ENCODE peak calls at places on chromosome 3, in eight cellular contexts. S, A, E, J, D, L, M and Z are unnamed samples.
A peak's percentile ranks its signal among the peaks of the same experiment; 100 is the strongest.

GRCh38 chr3:29091599-29092189 is 189.2 kb upstream of the RBMS3 start:
- DNase-seq in M (no peak), L (no peak), S (no peak), A (no peak), E (no peak), J (peak; percentile 94), D (no peak), Z (no peak)

GRCh38 chr3:73255609-73256029 is 194.2 kb downstream of the EBLN2 start:
- DNase-seq in S (no peak), L (no peak), E (no peak), M (peak; percentile 48), J (no peak), A (peak; percentile 4), D (no peak), Z (peak; percentile 35)

GRCh38 chr3:188151438-188151837 is 2.5 kb upstream of the LPP start:
- DNase-seq in S (no peak), D (no peak), E (no peak), M (no peak), J (no peak), A (no peak), L (no peak), Z (no peak)

GRCh38 chr3:51796859-51797258 is 17.8 kb upstream of the IQCF6 start:
- DNase-seq in S (no peak), E (no peak), M (no peak), L (peak; percentile 13), J (no peak), D (no peak), A (no peak), Z (peak; percentile 37)

GRCh38 chr3:196193037-196193737 is 18.0 kb downstream of the ZDHHC19 start:
- DNase-seq in A (no peak), J (no peak), L (no peak), M (no peak), S (no peak), E (no peak), D (no peak), Z (peak; percentile 56)

GRCh38 chr3:65758871-65759598 is 279.7 kb downstream of the MAGI1 start:
- DNase-seq in A (no peak), D (no peak), S (no peak), E (no peak), L (no peak), M (no peak), J (no peak), Z (no peak)

GRCh38 chr3:196124608-196125007 is 42.7 kb upstream of the TFRC start:
- DNase-seq in M (no peak), D (no peak), S (no peak), E (no peak), L (no peak), A (no peak), J (no peak), Z (no peak)

GRCh38 chr3:39267631-39268553 is 11.9 kb downstream of the CX3CR1 start:
- DNase-seq in J (no peak), A (no peak), S (no peak), M (no peak), D (no peak), L (no peak), E (no peak), Z (no peak)

GRCh38 chr3:53493997-53494791 is at the start of gene CACNA1D:
- DNase-seq in S (peak; percentile 90), L (no peak), J (no peak), M (no peak), E (peak; percentile 50), A (no peak), D (no peak), Z (no peak)
- TF ChIP-seq CTCF in S (no peak), L (no peak), J (no peak), M (no peak), E (no peak), A (no peak), D (peak; percentile 12), Z (no peak)

GRCh38 chr3:86990734-86991481 is at the start of gene VGLL3:
- DNase-seq in L (no peak), S (peak; percentile 90), A (peak; percentile 86), J (peak; percentile 44), M (no peak), E (peak; percentile 82), D (no peak), Z (no peak)
- TF ChIP-seq MAX in L (no peak), S (peak; percentile 80), A (peak; percentile 47), J (no peak), M (no peak), E (peak; percentile 77), D (no peak), Z (no peak)

GRCh38 chr3:43211681-43212080 is 74.7 kb upstream of the SNRK start:
- DNase-seq in L (no peak), J (no peak), A (no peak), M (no peak), E (no peak), S (no peak), D (no peak), Z (no peak)

GRCh38 chr3:43210049-43211027 is 76.0 kb upstream of the SNRK start:
- DNase-seq in A (no peak), D (no peak), J (no peak), M (no peak), S (no peak), L (no peak), E (no peak), Z (no peak)

GRCh38 chr3:43207628-43208085 is 78.7 kb upstream of the SNRK start:
- DNase-seq in A (no peak), M (no peak), S (no peak), J (no peak), E (no peak), L (peak; percentile 40), D (no peak), Z (no peak)

GRCh38 chr3:43203022-43203421 is 83.3 kb upstream of the SNRK start:
- DNase-seq in J (no peak), L (no peak), A (no peak), E (no peak), D (no peak), S (no peak), M (no peak), Z (no peak)

DNA sequence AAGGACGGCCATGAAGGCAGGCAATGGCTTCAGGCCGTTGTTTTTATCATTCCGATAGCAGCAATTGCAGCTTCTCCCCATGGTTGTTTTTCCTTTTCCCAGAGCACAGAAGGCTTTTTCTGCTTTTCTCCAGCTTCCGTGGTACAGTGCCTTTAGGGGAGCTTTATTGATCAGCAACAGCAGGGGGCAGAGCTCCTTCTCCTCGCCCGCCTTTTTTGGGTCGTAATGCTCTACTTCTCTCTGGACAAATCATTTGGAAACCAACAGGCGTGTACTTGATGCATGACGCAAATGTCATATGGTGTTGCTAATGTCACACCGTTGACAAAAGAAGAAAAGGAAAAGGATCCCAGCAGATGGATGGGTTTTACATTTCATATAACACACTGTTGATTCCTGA is 79.7 kb upstream of the SNRK start:
- DNase-seq in A (no peak), E (no peak), M (no peak), J (no peak), L (no peak), S (peak; percentile 17), D (no peak), Z (no peak)
- TF ChIP-seq CTCF in A (no peak), E (peak; percentile 17), M (peak; percentile 27), J (no peak), L (peak; percentile 6), S (no peak), D (peak; percentile 17), Z (no peak)

GRCh38 chr3:174215426-174215825 is 643.7 kb upstream of the NAALADL2 start:
- DNase-seq in E (no peak), M (no peak), L (no peak), S (no peak), J (no peak), A (no peak), D (no peak), Z (no peak)

GRCh38 chr3:174216019-174216418 is 643.1 kb upstream of the NAALADL2 start:
- DNase-seq in J (no peak), D (no peak), S (no peak), M (no peak), L (no peak), A (no peak), E (no peak), Z (no peak)

GRCh38 chr3:174219738-174220137 is 639.4 kb upstream of the NAALADL2 start:
- DNase-seq in A (no peak), J (no peak), E (no peak), L (no peak), S (no peak), M (no peak), D (no peak), Z (no peak)

GRCh38 chr3:174218011-174218410 is 641.1 kb upstream of the NAALADL2 start:
- DNase-seq in J (no peak), L (no peak), S (no peak), E (no peak), M (no peak), A (no peak), D (no peak), Z (no peak)

DNA sequence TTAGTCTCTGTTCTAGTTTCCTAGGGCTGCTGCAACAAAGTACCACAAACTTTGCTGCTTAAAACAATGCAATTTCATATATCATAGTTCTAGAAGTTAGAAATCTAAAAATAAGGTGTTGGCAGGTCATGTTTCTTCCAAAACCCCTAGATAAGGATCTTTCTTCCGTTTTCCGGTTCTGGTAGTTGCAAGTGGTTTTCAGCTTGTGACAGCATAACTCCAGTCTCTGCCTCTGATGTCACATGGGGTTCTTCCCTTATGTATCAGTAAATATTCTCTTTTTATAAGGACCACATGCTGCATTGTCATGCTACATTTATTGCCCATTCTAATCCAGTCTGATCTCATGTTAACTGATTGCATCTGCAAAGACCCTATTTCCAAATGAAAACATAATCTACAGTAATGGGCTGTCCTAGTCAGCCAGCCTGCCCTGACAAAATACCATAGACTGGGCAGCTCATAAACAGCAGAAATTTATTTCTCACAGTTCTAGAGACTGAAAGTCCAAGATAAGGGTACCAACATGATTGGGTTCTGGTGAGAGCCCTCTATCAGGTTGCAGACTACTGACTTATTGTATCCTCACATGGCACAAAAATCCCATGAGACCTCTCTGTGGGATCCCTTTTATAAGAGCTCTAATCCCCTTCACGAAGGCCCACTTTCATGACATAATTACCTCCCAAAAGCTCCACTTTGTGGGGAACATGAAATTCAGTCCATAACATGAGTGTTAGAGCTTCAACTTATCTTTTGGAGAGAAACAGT is 642.0 kb upstream of the NAALADL2 start:
- DNase-seq in M (no peak), J (no peak), E (no peak), D (no peak), L (no peak), S (no peak), A (no peak), Z (no peak)
- TF ChIP-seq MAX in M (no peak), J (no peak), E (no peak), D (no peak), L (no peak), S (no peak), A (no peak), Z (no peak)

GRCh38 chr3:11655188-11655928 is 11.6 kb upstream of the VGLL4 start:
- DNase-seq in S (peak; percentile 36), L (no peak), M (no peak), J (peak; percentile 44), D (no peak), A (peak; percentile 35), E (no peak), Z (peak; percentile 46)
- TF ChIP-seq CTCF in S (peak; percentile 16), L (peak; percentile 39), M (peak; percentile 42), J (peak; percentile 40), D (peak; percentile 66), A (peak; percentile 24), E (peak; percentile 78), Z (peak; percentile 26)